ENCODE peak calls at places on chromosomes 12 and 14, in nine cellular contexts. H is iPS-NIHi11, U is NT2/D1, T is MCF 10A, D is AG09309, Z is NCI-H748 treated with DMSO at 0.1 percent for 48 hours, I is naive B cell, Q is GM12891, R is left cardiac atrium. J is an unnamed sample.

GRCh38 chr14:24215495-24216344 is at the start of gene MDP1:
- DNase-seq in H (peak), U (peak), T (peak), D (peak), Z (peak), I (peak), Q (peak), R (peak), J (peak)

GRCh38 chr12:95104919-95105452 is 31.6 kb upstream of the NR2C1 start:
- DNase-seq in H (no peak), U (no peak), T (no peak), D (no peak), Z (no peak), I (no peak), Q (no peak), R (no peak), J (no peak)

GRCh38 chr14:32470161-32470705 is 141.1 kb downstream of the AKAP6 start:
- DNase-seq in H (no peak), U (no peak), T (no peak), D (no peak), Z (no peak), I (no peak), Q (no peak), R (no peak), J (peak)

GRCh38 chr12:3304436-3305135 is 186.4 kb upstream of the PRMT8 start:
- DNase-seq in H (peak), U (no peak), T (peak), D (peak), Z (peak), I (no peak), Q (no peak), R (no peak), J (peak)

GRCh38 chr14:44833376-44833775 is 128.4 kb downstream of the KLHL28 start:
- DNase-seq in H (no peak), U (no peak), T (peak), D (peak), Z (no peak), I (no peak), Q (no peak), R (no peak), J (peak)

GRCh38 chr14:92728781-92729364 is 19.6 kb downstream of the LGMN start:
- DNase-seq in H (peak), U (no peak), T (peak), D (no peak), Z (no peak), I (no peak), Q (no peak), R (no peak), J (peak)

GRCh38 chr12:64618953-64619590 is 8.8 kb downstream of the RASSF3 start:
- DNase-seq in H (no peak), U (no peak), T (peak), D (peak), Z (no peak), I (peak), Q (no peak), R (no peak), J (peak)

GRCh38 chr14:61608245-61609142 is 86.8 kb upstream of the HIF1A start:
- DNase-seq in H (no peak), U (no peak), T (no peak), D (no peak), Z (peak), I (no peak), Q (no peak), R (no peak), J (peak)

GRCh38 chr12:76919388-76920181 is 40.8 kb upstream of the CSRP2 start:
- DNase-seq in H (no peak), U (no peak), T (no peak), D (no peak), Z (no peak), I (no peak), Q (no peak), R (no peak), J (no peak)

GRCh38 chr12:78421011-78421410 is 443.6 kb upstream of the SYT1 start:
- DNase-seq in H (no peak), U (no peak), T (no peak), D (peak), Z (no peak), I (no peak), Q (no peak), R (no peak), J (no peak)

GRCh38 chr12:25728196-25728595 is 175.1 kb upstream of the LMNTD1 start:
- DNase-seq in H (no peak), U (no peak), T (no peak), D (no peak), Z (no peak), I (no peak), Q (no peak), R (no peak), J (no peak)

GRCh38 chr12:19909418-19909817 is 458.9 kb upstream of the PDE3A start:
- DNase-seq in H (no peak), U (no peak), T (no peak), D (no peak), Z (no peak), I (no peak), Q (no peak), R (no peak), J (no peak)

GRCh38 chr12:106428379-106428778 is 70.8 kb downstream of the POLR3B start:
- DNase-seq in H (no peak), U (no peak), T (no peak), D (no peak), Z (no peak), I (no peak), Q (no peak), R (no peak), J (no peak)

GRCh38 chr14:62847168-62847567 is 198.1 kb downstream of the KCNH5 start:
- DNase-seq in H (no peak), U (no peak), T (no peak), D (no peak), Z (no peak), I (no peak), Q (no peak), R (no peak), J (no peak)

GRCh38 chr12:49885118-49885517 is 18.6 kb downstream of the FAIM2 start:
- DNase-seq in H (peak), U (no peak), T (no peak), D (no peak), Z (no peak), I (no peak), Q (no peak), R (no peak), J (no peak)

GRCh38 chr12:3117144-3117581 is 40.0 kb downstream of the TSPAN9 start:
- DNase-seq in H (no peak), U (no peak), T (peak), D (peak), Z (no peak), I (no peak), Q (no peak), R (peak), J (peak)

GRCh38 chr14:32134448-32135070 is 57.5 kb downstream of the ARHGAP5 start:
- DNase-seq in H (no peak), U (no peak), T (no peak), D (peak), Z (no peak), I (no peak), Q (no peak), R (no peak), J (peak)

GRCh38 chr14:54715244-54715643 is 148.3 kb downstream of the SAMD4A start:
- DNase-seq in H (no peak), U (no peak), T (peak), D (no peak), Z (no peak), I (no peak), Q (no peak), R (no peak), J (peak)

GRCh38 chr14:32611752-32612151 is 282.7 kb downstream of the AKAP6 start:
- DNase-seq in H (no peak), U (no peak), T (peak), D (peak), Z (no peak), I (no peak), Q (no peak), R (no peak), J (peak)

GRCh38 chr12:57090456-57090855 is 1.5 kb downstream of the NAB2 start:
- DNase-seq in H (no peak), U (no peak), T (no peak), D (no peak), Z (no peak), I (no peak), Q (no peak), R (no peak), J (no peak)

GRCh38 chr12:122980192-122981035 is at the start of gene ARL6IP4:
- DNase-seq in H (peak), U (peak), T (peak), D (no peak), Z (peak), I (peak), Q (peak), R (peak), J (peak)

J was measured in PC-3.